ENCODE peak calls at places on chromosome 10, in five cellular contexts. One of them, this sample, is unnamed.

GRCh38 chr10:85643839-85644525 is 722.6 kb downstream of the GRID1 start:
- DNase-seq in AG04449: no peak
- DNase-seq in fibroblast of mammary gland: peak
- DNase-seq in amygdala: no peak
- DNase-seq in NCI-H1694 treated with DMSO at 0.1 percent for 48 hours: no peak
- DNase-seq in this sample: no peak

GRCh38 chr10:5555881-5556280 is 31.1 kb downstream of the CALML3 start:
- DNase-seq in AG04449: no peak
- DNase-seq in fibroblast of mammary gland: no peak
- DNase-seq in amygdala: no peak
- DNase-seq in NCI-H1694 treated with DMSO at 0.1 percent for 48 hours: no peak
- DNase-seq in this sample: no peak

GRCh38 chr10:22316286-22317120 is at the start of gene COMMD3:
- DNase-seq in AG04449: no peak
- DNase-seq in fibroblast of mammary gland: peak
- DNase-seq in amygdala: peak
- DNase-seq in NCI-H1694 treated with DMSO at 0.1 percent for 48 hours: peak
- DNase-seq in this sample: peak

GRCh38 chr10:114479307-114479706 is 75.0 kb upstream of the AFAP1L2 start:
- DNase-seq in AG04449: no peak
- DNase-seq in fibroblast of mammary gland: no peak
- DNase-seq in amygdala: no peak
- DNase-seq in NCI-H1694 treated with DMSO at 0.1 percent for 48 hours: no peak
- DNase-seq in this sample: no peak

GRCh38 chr10:102327002-102327401 is 68.5 kb upstream of the NFKB2 start:
- DNase-seq in AG04449: no peak
- DNase-seq in fibroblast of mammary gland: no peak
- DNase-seq in amygdala: no peak
- DNase-seq in NCI-H1694 treated with DMSO at 0.1 percent for 48 hours: no peak
- DNase-seq in this sample: no peak

GRCh38 chr10:84256510-84257342 is 11.9 kb downstream of the RGR start:
- DNase-seq in AG04449: no peak
- DNase-seq in fibroblast of mammary gland: peak
- DNase-seq in amygdala: peak
- DNase-seq in NCI-H1694 treated with DMSO at 0.1 percent for 48 hours: no peak
- DNase-seq in this sample: peak

GRCh38 chr10:13669182-13669860 is 82.6 kb downstream of the PRPF18 start:
- DNase-seq in AG04449: no peak
- DNase-seq in fibroblast of mammary gland: no peak
- DNase-seq in amygdala: no peak
- DNase-seq in NCI-H1694 treated with DMSO at 0.1 percent for 48 hours: no peak
- DNase-seq in this sample: no peak

GRCh38 chr10:3427846-3428442 is 255.4 kb upstream of the PITRM1 start:
- DNase-seq in AG04449: no peak
- DNase-seq in fibroblast of mammary gland: no peak
- DNase-seq in amygdala: no peak
- DNase-seq in NCI-H1694 treated with DMSO at 0.1 percent for 48 hours: no peak
- DNase-seq in this sample: no peak

GRCh38 chr10:102316421-102316820 is 71.1 kb downstream of the GBF1 start:
- DNase-seq in AG04449: no peak
- DNase-seq in fibroblast of mammary gland: no peak
- DNase-seq in amygdala: no peak
- DNase-seq in NCI-H1694 treated with DMSO at 0.1 percent for 48 hours: no peak
- DNase-seq in this sample: no peak

GRCh38 chr10:71966046-71967004 is 2.1 kb downstream of the CHST3 start:
- DNase-seq in AG04449: no peak
- DNase-seq in fibroblast of mammary gland: peak
- DNase-seq in amygdala: no peak
- DNase-seq in NCI-H1694 treated with DMSO at 0.1 percent for 48 hours: no peak
- DNase-seq in this sample: no peak

GRCh38 chr10:110357252-110357780 is 52.6 kb upstream of the SMNDC1 start:
- DNase-seq in AG04449: peak
- DNase-seq in fibroblast of mammary gland: peak
- DNase-seq in amygdala: no peak
- DNase-seq in NCI-H1694 treated with DMSO at 0.1 percent for 48 hours: no peak
- DNase-seq in this sample: peak

GRCh38 chr10:104209575-104210198 is 22.5 kb downstream of the CFAP43 start:
- DNase-seq in AG04449: no peak
- DNase-seq in fibroblast of mammary gland: peak
- DNase-seq in amygdala: no peak
- DNase-seq in NCI-H1694 treated with DMSO at 0.1 percent for 48 hours: peak
- DNase-seq in this sample: peak

GRCh38 chr10:132993271-132994260 is 51.2 kb upstream of the CFAP46 start:
- DNase-seq in AG04449: no peak
- DNase-seq in fibroblast of mammary gland: no peak
- DNase-seq in amygdala: no peak
- DNase-seq in NCI-H1694 treated with DMSO at 0.1 percent for 48 hours: no peak
- DNase-seq in this sample: no peak

GRCh38 chr10:43981232-43981631 is 332.6 kb upstream of the ZNF32 start:
- DNase-seq in AG04449: no peak
- DNase-seq in fibroblast of mammary gland: peak
- DNase-seq in amygdala: no peak
- DNase-seq in NCI-H1694 treated with DMSO at 0.1 percent for 48 hours: no peak
- DNase-seq in this sample: no peak

GRCh38 chr10:32955299-32955772 is 2.7 kb downstream of the ITGB1 start:
- DNase-seq in AG04449: no peak
- DNase-seq in fibroblast of mammary gland: no peak
- DNase-seq in amygdala: no peak
- DNase-seq in NCI-H1694 treated with DMSO at 0.1 percent for 48 hours: no peak
- DNase-seq in this sample: no peak

GRCh38 chr10:46520941-46521340 is 35.5 kb downstream of the GPRIN2 start:
- DNase-seq in AG04449: no peak
- DNase-seq in fibroblast of mammary gland: peak
- DNase-seq in amygdala: no peak
- DNase-seq in NCI-H1694 treated with DMSO at 0.1 percent for 48 hours: peak
- DNase-seq in this sample: no peak

GRCh38 chr10:132977807-132978206 is 35.4 kb upstream of the CFAP46 start:
- DNase-seq in AG04449: no peak
- DNase-seq in fibroblast of mammary gland: no peak
- DNase-seq in amygdala: no peak
- DNase-seq in NCI-H1694 treated with DMSO at 0.1 percent for 48 hours: no peak
- DNase-seq in this sample: no peak

GRCh38 chr10:31774291-31774900 is 154.2 kb downstream of the ARHGAP12 start:
- DNase-seq in AG04449: no peak
- DNase-seq in fibroblast of mammary gland: no peak
- DNase-seq in amygdala: no peak
- DNase-seq in NCI-H1694 treated with DMSO at 0.1 percent for 48 hours: no peak
- DNase-seq in this sample: no peak

GRCh38 chr10:15140640-15141039 is 27.9 kb downstream of the NMT2 start:
- DNase-seq in AG04449: no peak
- DNase-seq in fibroblast of mammary gland: no peak
- DNase-seq in amygdala: no peak
- DNase-seq in NCI-H1694 treated with DMSO at 0.1 percent for 48 hours: peak
- DNase-seq in this sample: no peak

GRCh38 chr10:59079386-59080226 is 96.8 kb upstream of the PHYHIPL start:
- DNase-seq in AG04449: peak
- DNase-seq in fibroblast of mammary gland: peak
- DNase-seq in amygdala: no peak
- DNase-seq in NCI-H1694 treated with DMSO at 0.1 percent for 48 hours: no peak
- DNase-seq in this sample: peak

GRCh38 chr10:65350619-65351018 is 1575.2 kb upstream of the LRRTM3 start:
- DNase-seq in AG04449: no peak
- DNase-seq in fibroblast of mammary gland: no peak
- DNase-seq in amygdala: no peak
- DNase-seq in NCI-H1694 treated with DMSO at 0.1 percent for 48 hours: no peak
- DNase-seq in this sample: no peak

GRCh38 chr10:110811791-110812581 is 59.7 kb upstream of the PDCD4 start:
- DNase-seq in AG04449: no peak
- DNase-seq in fibroblast of mammary gland: peak
- DNase-seq in amygdala: no peak
- DNase-seq in NCI-H1694 treated with DMSO at 0.1 percent for 48 hours: no peak
- DNase-seq in this sample: no peak

GRCh38 chr10:104317195-104318095 is 20.8 kb downstream of the ITPRIP start:
- DNase-seq in AG04449: no peak
- DNase-seq in fibroblast of mammary gland: peak
- DNase-seq in amygdala: no peak
- DNase-seq in NCI-H1694 treated with DMSO at 0.1 percent for 48 hours: no peak
- DNase-seq in this sample: peak

GRCh38 chr10:132329565-132330485 is 2.2 kb upstream of the LRRC27 start:
- DNase-seq in AG04449: no peak
- DNase-seq in fibroblast of mammary gland: peak
- DNase-seq in amygdala: no peak
- DNase-seq in NCI-H1694 treated with DMSO at 0.1 percent for 48 hours: no peak
- DNase-seq in this sample: no peak

GRCh38 chr10:79069325-79070090 is 742 bp downstream of the ZMIZ1 start:
- DNase-seq in AG04449: no peak
- DNase-seq in fibroblast of mammary gland: no peak
- DNase-seq in amygdala: no peak
- DNase-seq in NCI-H1694 treated with DMSO at 0.1 percent for 48 hours: no peak
- DNase-seq in this sample: peak

GRCh38 chr10:131848741-131849590 is 51.8 kb upstream of the PPP2R2D start:
- DNase-seq in AG04449: no peak
- DNase-seq in fibroblast of mammary gland: no peak
- DNase-seq in amygdala: no peak
- DNase-seq in NCI-H1694 treated with DMSO at 0.1 percent for 48 hours: no peak
- DNase-seq in this sample: no peak

GRCh38 chr10:126247454-126247975 is 140.8 kb downstream of the ADAM12 start:
- DNase-seq in AG04449: peak
- DNase-seq in fibroblast of mammary gland: peak
- DNase-seq in amygdala: no peak
- DNase-seq in NCI-H1694 treated with DMSO at 0.1 percent for 48 hours: no peak
- DNase-seq in this sample: peak

This sample was measured in HCEC 1CT.